ENCODE peak calls at places on chromosome 16, in six cellular contexts. Y is small intestine, K is vagina, H is hepatocyte, R is mesendoderm, X is mucosa of descending colon. W is an unnamed sample. For H3K36me3, the result is how much of the 10 kb centered on the place peaks cover.

GRCh38 chr16:75660726-75661302 is 13.2 kb downstream of the TERF2IP start:
- DNase-seq in X (no peak), R (no peak), Y (no peak), H (no peak), K (no peak), W (no peak)

GRCh38 chr16:16857603-16858283 is 478.8 kb downstream of the NPIPA7 start:
- DNase-seq in R (peak), Y (no peak), H (peak), K (no peak), X (no peak), W (no peak)

GRCh38 chr16:47426806-47427205 is 34.1 kb downstream of the ITFG1 start:
- DNase-seq in R (no peak), K (no peak), H (no peak), X (no peak), Y (no peak), W (no peak)

GRCh38 chr16:71357681-71358080 is 842 bp upstream of the CALB2 start:
- DNase-seq in H (no peak), R (no peak), X (no peak), Y (no peak), K (no peak), W (peak)

GRCh38 chr16:48318630-48319029 is 66.6 kb downstream of the SIAH1 start:
- DNase-seq in Y (peak), X (no peak), R (peak), K (no peak), H (no peak), W (peak)

GRCh38 chr16:68506331-68507053 is 32.6 kb upstream of the ZFP90 start:
- DNase-seq in H (no peak), X (no peak), R (peak), Y (no peak), K (no peak), W (no peak)

GRCh38 chr16:14289692-14290340 is 218.7 kb downstream of the MRTFB start:
- DNase-seq in R (peak), X (no peak), H (no peak), K (peak), Y (peak), W (peak)

GRCh38 chr16:8931864-8932263 is 31.8 kb downstream of the USP7 start:
- DNase-seq in H (peak), K (no peak), Y (peak), X (peak), R (peak), W (peak)

GRCh38 chr16:73172621-73173312 is 124.8 kb upstream of the ZFHX3 start:
- DNase-seq in X (peak), R (peak), K (no peak), Y (peak), H (peak), W (peak)

GRCh38 chr16:54718376-54718775 is 212.3 kb upstream of the IRX5 start:
- DNase-seq in H (no peak), R (no peak), K (no peak), X (no peak), Y (no peak), W (no peak)

GRCh38 chr16:65672960-65673359 is 551.1 kb upstream of the CDH11 start:
- DNase-seq in Y (no peak), R (peak), H (peak), X (no peak), K (peak), W (no peak)

GRCh38 chr16:19382887-19383816 is 34.5 kb upstream of the TMC5 start:
- DNase-seq in X (no peak), K (no peak), R (no peak), H (peak), Y (no peak), W (no peak)

GRCh38 chr16:50267151-50267631 is 840 bp downstream of the ADCY7 start:
- DNase-seq in R (no peak), Y (no peak), K (no peak), X (peak), H (no peak), W (no peak)

GRCh38 chr16:7284780-7285179 is 47.9 kb upstream of the RBFOX1 start:
- DNase-seq in Y (no peak), H (no peak), R (no peak), K (no peak), X (no peak), W (no peak)

GRCh38 chr16:4261557-4262172 is 11.2 kb downstream of the TFAP4 start:
- DNase-seq in K (no peak), Y (no peak), R (peak), X (peak), H (peak), W (peak)

GRCh38 chr16:48081656-48082055 is 74.1 kb downstream of the ABCC12 start:
- DNase-seq in H (no peak), X (no peak), Y (no peak), K (no peak), R (no peak), W (no peak)

GRCh38 chr16:11036040-11036439 is 91.7 kb downstream of the CLEC16A start:
- DNase-seq in X (no peak), H (no peak), K (no peak), R (no peak), Y (no peak), W (no peak)

GRCh38 chr16:56871172-56871593 is 6.2 kb downstream of the SLC12A3 start:
- DNase-seq in X (peak), H (peak), R (no peak), K (no peak), Y (peak), W (no peak)

GRCh38 chr16:83227336-83227735 is 580.4 kb upstream of the HSBP1 start:
- DNase-seq in H (no peak), Y (no peak), R (no peak), X (no peak), K (no peak), W (no peak)

GRCh38 chr16:87076950-87077749 is 240.0 kb downstream of the C16orf95 start:
- DNase-seq in R (peak), Y (peak), K (no peak), X (peak), H (peak), W (peak)

DNA sequence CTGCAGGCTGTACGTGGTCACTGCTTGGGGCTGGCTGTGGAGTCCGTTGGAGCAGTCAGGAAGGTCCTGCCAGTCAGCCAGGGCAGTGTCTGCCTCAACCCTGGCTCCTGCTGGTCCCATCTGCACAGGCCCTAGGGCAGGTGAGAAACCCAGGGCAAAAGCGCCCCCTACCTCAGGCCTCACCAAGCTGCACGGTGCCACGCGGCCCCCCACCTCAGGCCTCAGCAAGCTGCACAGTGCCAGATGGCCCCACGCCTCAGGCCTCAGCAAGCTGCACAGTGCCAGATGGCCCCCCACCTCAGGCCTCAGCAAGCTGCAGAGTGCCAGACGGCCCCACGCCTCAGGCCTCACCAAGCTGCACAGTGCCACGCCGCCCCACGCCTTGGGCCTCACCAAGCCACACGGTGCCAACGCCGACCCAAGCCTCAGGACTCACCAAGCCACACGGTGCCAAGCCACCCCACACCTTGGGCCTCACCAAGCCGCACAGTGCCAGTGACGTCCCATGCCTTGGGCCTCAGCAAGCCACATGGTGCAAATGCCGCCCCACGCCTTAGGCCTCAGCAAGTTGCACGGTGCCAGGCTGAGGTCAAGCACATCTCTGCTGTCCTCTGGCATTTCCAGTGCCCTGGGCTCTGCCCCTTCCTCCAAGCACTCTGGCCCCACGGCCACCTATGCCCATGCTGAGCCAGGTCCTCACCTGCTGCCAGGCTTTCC is 5.5 kb downstream of the TMEM204 start:
- DNase-seq in K (no peak), Y (no peak), H (no peak), R (peak), X (no peak), W (peak)
- H3K36me3 ChIP-seq in K (under half), Y (under half), H (under half), R (under half), X (under half), W (under half)

DNA sequence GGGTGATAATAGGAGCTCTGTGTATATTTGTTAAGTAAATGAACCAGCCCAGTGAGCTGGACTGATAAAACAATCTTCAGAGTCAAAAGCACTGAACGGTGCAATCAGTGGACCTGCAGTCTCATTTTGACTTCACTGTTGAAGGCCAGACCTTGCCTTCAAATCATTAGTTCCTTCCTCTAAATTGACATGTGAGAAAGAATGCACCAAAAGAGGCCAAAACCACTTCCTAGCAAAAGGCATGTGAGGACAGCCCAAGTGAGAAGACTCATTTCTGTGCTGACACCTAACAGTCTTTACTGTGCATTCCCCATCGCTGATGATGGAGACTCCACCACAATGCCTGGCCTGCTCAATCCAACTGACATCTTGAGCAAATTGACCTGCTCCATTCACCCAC is 10.6 kb downstream of the GTF3C1 start:
- DNase-seq in R (no peak), K (no peak), Y (no peak), H (no peak), X (no peak), W (no peak)
- H3K36me3 ChIP-seq in R (under half), K (half or more), Y (under half), H (under half), X (under half), W (half or more)

DNA sequence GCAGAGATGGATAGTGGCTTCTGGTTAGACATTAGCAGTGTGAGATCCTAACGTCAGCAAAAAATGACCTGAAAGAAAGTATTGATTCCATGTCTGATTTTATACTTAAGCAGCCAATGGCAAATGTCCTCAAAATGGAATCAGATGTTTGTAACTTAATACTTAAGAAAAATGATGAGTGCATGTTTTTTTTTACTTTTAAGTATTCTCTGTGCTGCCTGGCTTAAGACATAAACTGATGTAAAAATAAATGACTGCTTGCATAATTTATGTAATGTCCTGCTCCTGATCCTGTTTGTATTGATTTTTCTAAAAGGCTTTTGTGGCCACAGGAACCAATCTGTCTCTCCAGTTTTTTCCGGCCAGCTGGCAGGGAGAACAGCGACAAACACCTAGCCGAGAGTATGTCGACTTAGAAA is 7.4 kb downstream of the CBFB start:
- DNase-seq in Y (no peak), K (no peak), X (no peak), H (no peak), R (no peak), W (no peak)
- H3K36me3 ChIP-seq in Y (under half), K (under half), X (under half), H (under half), R (under half), W (under half)

GRCh38 chr16:89119661-89120141 is 26.0 kb downstream of the ACSF3 start:
- DNase-seq in H (no peak), K (no peak), R (no peak), X (peak), Y (no peak), W (no peak)

GRCh38 chr16:89119161-89119621 is 25.5 kb downstream of the ACSF3 start:
- DNase-seq in H (no peak), K (no peak), R (no peak), X (peak), Y (no peak), W (no peak)

GRCh38 chr16:89117975-89118289 is 24.3 kb downstream of the ACSF3 start:
- DNase-seq in X (no peak), R (no peak), H (no peak), Y (no peak), K (no peak), W (no peak)

GRCh38 chr16:89117239-89117974 is 23.8 kb downstream of the ACSF3 start:
- DNase-seq in X (peak), K (no peak), H (no peak), Y (no peak), R (no peak), W (no peak)

GRCh38 chr16:89118361-89119061 is 24.9 kb downstream of the ACSF3 start:
- DNase-seq in K (no peak), X (peak), Y (no peak), H (no peak), R (peak), W (no peak)
- H3K36me3 ChIP-seq in K (under half), X (under half), Y (under half), H (under half), R (under half), W (under half)

DNA sequence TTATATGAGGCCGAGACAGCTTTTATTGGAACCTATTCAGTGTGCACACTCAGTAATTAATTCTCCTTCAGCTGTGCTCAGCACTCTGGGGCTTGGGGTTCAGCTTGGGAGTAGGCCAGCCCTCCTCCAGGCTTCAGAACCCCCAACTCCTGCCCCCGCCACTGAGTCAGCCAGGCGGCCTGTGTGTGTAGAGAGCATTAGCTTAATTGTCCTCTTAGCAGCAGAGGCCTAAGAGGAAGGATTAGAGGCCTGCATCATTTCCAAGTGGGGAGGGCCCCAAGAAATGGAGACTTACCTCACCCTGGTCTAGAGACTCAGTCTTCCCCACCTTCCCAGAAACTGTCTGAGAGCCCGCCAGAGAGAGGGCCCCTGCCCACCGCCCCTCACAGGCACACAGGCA is 772 bp downstream of the PRSS53 start:
- DNase-seq in X (no peak), K (no peak), Y (no peak), H (no peak), R (no peak), W (no peak)
- H3K36me3 ChIP-seq in X (under half), K (under half), Y (under half), H (under half), R (under half), W (under half)

DNA sequence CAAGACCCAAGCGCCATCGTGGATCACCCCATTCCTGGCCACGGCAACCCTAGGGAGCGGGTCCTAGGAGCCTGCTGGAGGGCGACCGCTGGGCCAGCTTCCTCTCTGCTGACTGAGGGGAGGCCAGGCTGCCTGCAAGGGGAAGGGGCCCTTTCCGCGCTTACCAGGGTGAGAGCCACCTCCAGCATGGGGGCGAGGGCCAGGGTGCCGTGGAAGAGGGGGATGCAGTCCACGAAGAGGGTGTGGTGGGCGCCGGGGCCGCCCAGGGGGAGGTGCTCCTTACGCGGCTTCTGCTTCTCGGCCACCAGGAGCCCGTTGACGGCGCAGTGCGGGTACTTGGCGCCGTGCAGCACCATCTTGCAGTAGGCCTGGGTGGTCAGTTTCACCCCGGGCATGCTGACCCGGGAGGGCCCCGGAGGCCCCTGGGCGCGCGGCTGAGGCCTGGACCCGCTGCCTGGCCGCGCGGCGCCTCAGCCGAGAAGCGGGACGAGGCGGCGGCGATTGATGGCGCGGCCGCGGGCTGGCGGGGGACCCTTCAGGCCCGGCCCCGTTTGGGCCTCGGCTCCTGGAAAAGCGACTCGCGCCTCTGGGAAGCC is 345 bp downstream of the EMC8 start:
- DNase-seq in K (no peak), X (peak), H (peak), Y (no peak), R (no peak), W (peak)
- H3K36me3 ChIP-seq in K (under half), X (under half), H (under half), Y (under half), R (under half), W (under half)

GRCh38 chr16:89437991-89438390 is 52.4 kb downstream of the ANKRD11 start:
- DNase-seq in K (no peak), Y (peak), H (no peak), R (no peak), X (peak), W (no peak)
- H3K36me3 ChIP-seq in K (under half), Y (under half), H (under half), R (under half), X (under half), W (under half)

GRCh38 chr16:84563316-84563715 is 54.6 kb downstream of the COTL1 start:
- DNase-seq in H (no peak), X (no peak), Y (no peak), R (no peak), K (no peak), W (no peak)
- H3K36me3 ChIP-seq in H (under half), X (under half), Y (under half), R (under half), K (under half), W (under half)